ENCODE peak calls at places on chromosomes 6 and 20, in eight cellular contexts. One of them, this sample, is unnamed.

GRCh38 chr20:6994452-6994851 is 227.0 kb downstream of the BMP2 start:
- DNase-seq in fibroblast of the aortic adventitia: peak
- DNase-seq in GM13977: no peak
- DNase-seq in psoas muscle: no peak
- DNase-seq in tibial artery: no peak
- DNase-seq in Calu3: peak
- DNase-seq in AG09309: peak
- DNase-seq in dorsolateral prefrontal cortex: no peak
- DNase-seq in this sample: no peak

GRCh38 chr6:138785980-138786379 is 9.9 kb upstream of the ECT2L start:
- DNase-seq in fibroblast of the aortic adventitia: no peak
- DNase-seq in GM13977: no peak
- DNase-seq in psoas muscle: no peak
- DNase-seq in tibial artery: no peak
- DNase-seq in Calu3: no peak
- DNase-seq in AG09309: no peak
- DNase-seq in dorsolateral prefrontal cortex: no peak
- DNase-seq in this sample: no peak

GRCh38 chr6:11744753-11745152 is 33.9 kb downstream of the ADTRP start:
- DNase-seq in fibroblast of the aortic adventitia: peak
- DNase-seq in GM13977: no peak
- DNase-seq in psoas muscle: peak
- DNase-seq in tibial artery: peak
- DNase-seq in Calu3: no peak
- DNase-seq in AG09309: peak
- DNase-seq in dorsolateral prefrontal cortex: no peak
- DNase-seq in this sample: peak

GRCh38 chr6:111096246-111096645 is 8.9 kb downstream of the SLC16A10 start:
- DNase-seq in fibroblast of the aortic adventitia: no peak
- DNase-seq in GM13977: no peak
- DNase-seq in psoas muscle: no peak
- DNase-seq in tibial artery: no peak
- DNase-seq in Calu3: peak
- DNase-seq in AG09309: no peak
- DNase-seq in dorsolateral prefrontal cortex: no peak
- DNase-seq in this sample: no peak

GRCh38 chr20:11445891-11446290 is 471.8 kb upstream of the BTBD3 start:
- DNase-seq in fibroblast of the aortic adventitia: peak
- DNase-seq in GM13977: no peak
- DNase-seq in psoas muscle: no peak
- DNase-seq in tibial artery: no peak
- DNase-seq in Calu3: no peak
- DNase-seq in AG09309: no peak
- DNase-seq in dorsolateral prefrontal cortex: no peak
- DNase-seq in this sample: no peak

GRCh38 chr6:42448906-42449659 is 2.6 kb downstream of the TRERF1 start:
- DNase-seq in fibroblast of the aortic adventitia: peak
- DNase-seq in GM13977: no peak
- DNase-seq in psoas muscle: no peak
- DNase-seq in tibial artery: no peak
- DNase-seq in Calu3: no peak
- DNase-seq in AG09309: no peak
- DNase-seq in dorsolateral prefrontal cortex: no peak
- DNase-seq in this sample: no peak

GRCh38 chr6:22320750-22321149 is 23.9 kb upstream of the PRL start:
- DNase-seq in fibroblast of the aortic adventitia: peak
- DNase-seq in GM13977: no peak
- DNase-seq in psoas muscle: no peak
- DNase-seq in tibial artery: no peak
- DNase-seq in Calu3: peak
- DNase-seq in AG09309: peak
- DNase-seq in dorsolateral prefrontal cortex: no peak
- DNase-seq in this sample: peak

GRCh38 chr6:121260651-121261102 is 73.6 kb downstream of the TBC1D32 start:
- DNase-seq in fibroblast of the aortic adventitia: peak
- DNase-seq in GM13977: no peak
- DNase-seq in psoas muscle: peak
- DNase-seq in tibial artery: no peak
- DNase-seq in Calu3: no peak
- DNase-seq in AG09309: no peak
- DNase-seq in dorsolateral prefrontal cortex: no peak
- DNase-seq in this sample: peak

GRCh38 chr6:475341-475740 is 83.8 kb downstream of the IRF4 start:
- DNase-seq in fibroblast of the aortic adventitia: no peak
- DNase-seq in GM13977: no peak
- DNase-seq in psoas muscle: no peak
- DNase-seq in tibial artery: no peak
- DNase-seq in Calu3: no peak
- DNase-seq in AG09309: no peak
- DNase-seq in dorsolateral prefrontal cortex: no peak
- DNase-seq in this sample: no peak

GRCh38 chr6:101830501-101831031 is 437.1 kb downstream of the GRIK2 start:
- DNase-seq in fibroblast of the aortic adventitia: peak
- DNase-seq in GM13977: no peak
- DNase-seq in psoas muscle: no peak
- DNase-seq in tibial artery: no peak
- DNase-seq in Calu3: no peak
- DNase-seq in AG09309: no peak
- DNase-seq in dorsolateral prefrontal cortex: no peak
- DNase-seq in this sample: no peak

GRCh38 chr6:167841981-167842380 is 15.3 kb downstream of the AFDN start:
- DNase-seq in fibroblast of the aortic adventitia: no peak
- DNase-seq in GM13977: no peak
- DNase-seq in psoas muscle: no peak
- DNase-seq in tibial artery: no peak
- DNase-seq in Calu3: no peak
- DNase-seq in AG09309: no peak
- DNase-seq in dorsolateral prefrontal cortex: no peak
- DNase-seq in this sample: no peak

GRCh38 chr6:93222071-93222851 is 197.1 kb downstream of the EPHA7 start:
- DNase-seq in fibroblast of the aortic adventitia: no peak
- DNase-seq in GM13977: no peak
- DNase-seq in psoas muscle: no peak
- DNase-seq in tibial artery: no peak
- DNase-seq in Calu3: no peak
- DNase-seq in AG09309: no peak
- DNase-seq in dorsolateral prefrontal cortex: no peak
- DNase-seq in this sample: no peak

GRCh38 chr20:58665606-58666005 is 14.5 kb downstream of the STX16 start:
- DNase-seq in fibroblast of the aortic adventitia: no peak
- DNase-seq in GM13977: no peak
- DNase-seq in psoas muscle: peak
- DNase-seq in tibial artery: no peak
- DNase-seq in Calu3: no peak
- DNase-seq in AG09309: no peak
- DNase-seq in dorsolateral prefrontal cortex: no peak
- DNase-seq in this sample: no peak

GRCh38 chr6:2346078-2346477 is 100.7 kb upstream of the GMDS start:
- DNase-seq in fibroblast of the aortic adventitia: no peak
- DNase-seq in GM13977: no peak
- DNase-seq in psoas muscle: no peak
- DNase-seq in tibial artery: no peak
- DNase-seq in Calu3: no peak
- DNase-seq in AG09309: no peak
- DNase-seq in dorsolateral prefrontal cortex: no peak
- DNase-seq in this sample: no peak

GRCh38 chr6:10099086-10099499 is 315.8 kb downstream of the TFAP2A start:
- DNase-seq in fibroblast of the aortic adventitia: no peak
- DNase-seq in GM13977: no peak
- DNase-seq in psoas muscle: no peak
- DNase-seq in tibial artery: no peak
- DNase-seq in Calu3: peak
- DNase-seq in AG09309: no peak
- DNase-seq in dorsolateral prefrontal cortex: no peak
- DNase-seq in this sample: no peak

GRCh38 chr6:24117016-24117415 is 9.0 kb upstream of the NRSN1 start:
- DNase-seq in fibroblast of the aortic adventitia: no peak
- DNase-seq in GM13977: no peak
- DNase-seq in psoas muscle: no peak
- DNase-seq in tibial artery: no peak
- DNase-seq in Calu3: no peak
- DNase-seq in AG09309: no peak
- DNase-seq in dorsolateral prefrontal cortex: no peak
- DNase-seq in this sample: no peak

GRCh38 chr20:45039470-45039811 is 61.5 kb downstream of the KCNS1 start:
- DNase-seq in fibroblast of the aortic adventitia: peak
- DNase-seq in GM13977: no peak
- DNase-seq in psoas muscle: no peak
- DNase-seq in tibial artery: no peak
- DNase-seq in Calu3: no peak
- DNase-seq in AG09309: no peak
- DNase-seq in dorsolateral prefrontal cortex: no peak
- DNase-seq in this sample: no peak

GRCh38 chr20:62129731-62130531 is 7.7 kb downstream of the LSM14B start:
- DNase-seq in fibroblast of the aortic adventitia: no peak
- DNase-seq in GM13977: no peak
- DNase-seq in psoas muscle: no peak
- DNase-seq in tibial artery: no peak
- DNase-seq in Calu3: no peak
- DNase-seq in AG09309: no peak
- DNase-seq in dorsolateral prefrontal cortex: no peak
- DNase-seq in this sample: no peak

GRCh38 chr6:41577865-41578713 is 31.9 kb downstream of the FOXP4 start:
- DNase-seq in fibroblast of the aortic adventitia: peak
- DNase-seq in GM13977: no peak
- DNase-seq in psoas muscle: no peak
- DNase-seq in tibial artery: no peak
- DNase-seq in Calu3: no peak
- DNase-seq in AG09309: no peak
- DNase-seq in dorsolateral prefrontal cortex: no peak
- DNase-seq in this sample: no peak

GRCh38 chr6:2140438-2141128 is 104.8 kb downstream of the GMDS start:
- DNase-seq in fibroblast of the aortic adventitia: no peak
- DNase-seq in GM13977: no peak
- DNase-seq in psoas muscle: no peak
- DNase-seq in tibial artery: no peak
- DNase-seq in Calu3: no peak
- DNase-seq in AG09309: no peak
- DNase-seq in dorsolateral prefrontal cortex: no peak
- DNase-seq in this sample: no peak

GRCh38 chr6:143515766-143516355 is 4.3 kb upstream of the FUCA2 start:
- DNase-seq in fibroblast of the aortic adventitia: no peak
- DNase-seq in GM13977: no peak
- DNase-seq in psoas muscle: no peak
- DNase-seq in tibial artery: no peak
- DNase-seq in Calu3: no peak
- DNase-seq in AG09309: no peak
- DNase-seq in dorsolateral prefrontal cortex: no peak
- DNase-seq in this sample: no peak

GRCh38 chr6:49551126-49551865 is 828 bp downstream of the C6orf141 start:
- DNase-seq in fibroblast of the aortic adventitia: peak
- DNase-seq in GM13977: peak
- DNase-seq in psoas muscle: no peak
- DNase-seq in tibial artery: peak
- DNase-seq in Calu3: peak
- DNase-seq in AG09309: no peak
- DNase-seq in dorsolateral prefrontal cortex: no peak
- DNase-seq in this sample: no peak

GRCh38 chr6:149965191-149966020 is 1.7 kb downstream of the ULBP1 start:
- DNase-seq in fibroblast of the aortic adventitia: no peak
- DNase-seq in GM13977: peak
- DNase-seq in psoas muscle: no peak
- DNase-seq in tibial artery: no peak
- DNase-seq in Calu3: no peak
- DNase-seq in AG09309: no peak
- DNase-seq in dorsolateral prefrontal cortex: no peak
- DNase-seq in this sample: no peak

DNA sequence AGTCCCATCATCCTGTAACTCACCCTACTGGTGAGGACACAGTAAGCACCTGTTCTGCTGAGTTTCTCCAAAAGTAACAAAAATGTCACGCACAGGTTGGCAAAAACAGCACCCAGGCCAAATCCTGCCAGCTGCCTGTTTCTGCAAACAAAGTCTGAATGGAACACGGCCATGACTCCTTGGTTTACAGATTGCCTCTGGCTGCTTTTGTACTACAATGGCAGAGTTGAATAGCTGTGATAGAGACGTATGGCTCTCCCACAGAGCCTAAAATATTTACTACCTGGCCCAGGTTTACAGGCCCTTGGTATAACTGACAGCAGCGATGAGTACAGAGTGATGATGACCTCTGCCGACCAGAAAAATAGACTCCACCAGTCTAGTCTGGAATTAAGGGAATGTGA is 52.6 kb downstream of the CNKSR3 start:
- DNase-seq in fibroblast of the aortic adventitia: no peak
- DNase-seq in GM13977: no peak
- DNase-seq in psoas muscle: no peak
- DNase-seq in tibial artery: no peak
- DNase-seq in Calu3: no peak
- DNase-seq in AG09309: no peak
- DNase-seq in dorsolateral prefrontal cortex: no peak
- DNase-seq in this sample: no peak
- TF ChIP-seq CTCF in fibroblast of the aortic adventitia: no peak
- TF ChIP-seq CTCF in GM13977: no peak
- TF ChIP-seq CTCF in psoas muscle: no peak
- TF ChIP-seq CTCF in tibial artery: no peak
- TF ChIP-seq CTCF in Calu3: no peak
- TF ChIP-seq CTCF in AG09309: no peak
- TF ChIP-seq CTCF in dorsolateral prefrontal cortex: no peak
- TF ChIP-seq CTCF in this sample: no peak

GRCh38 chr6:100472674-100473073 is 8.0 kb upstream of the SIM1 start:
- DNase-seq in fibroblast of the aortic adventitia: no peak
- DNase-seq in GM13977: peak
- DNase-seq in psoas muscle: no peak
- DNase-seq in tibial artery: no peak
- DNase-seq in Calu3: peak
- DNase-seq in AG09309: no peak
- DNase-seq in dorsolateral prefrontal cortex: no peak
- DNase-seq in this sample: no peak
- TF ChIP-seq CTCF in fibroblast of the aortic adventitia: no peak
- TF ChIP-seq CTCF in GM13977: no peak
- TF ChIP-seq CTCF in psoas muscle: no peak
- TF ChIP-seq CTCF in tibial artery: no peak
- TF ChIP-seq CTCF in Calu3: no peak
- TF ChIP-seq CTCF in AG09309: peak
- TF ChIP-seq CTCF in dorsolateral prefrontal cortex: no peak
- TF ChIP-seq CTCF in this sample: no peak

DNA sequence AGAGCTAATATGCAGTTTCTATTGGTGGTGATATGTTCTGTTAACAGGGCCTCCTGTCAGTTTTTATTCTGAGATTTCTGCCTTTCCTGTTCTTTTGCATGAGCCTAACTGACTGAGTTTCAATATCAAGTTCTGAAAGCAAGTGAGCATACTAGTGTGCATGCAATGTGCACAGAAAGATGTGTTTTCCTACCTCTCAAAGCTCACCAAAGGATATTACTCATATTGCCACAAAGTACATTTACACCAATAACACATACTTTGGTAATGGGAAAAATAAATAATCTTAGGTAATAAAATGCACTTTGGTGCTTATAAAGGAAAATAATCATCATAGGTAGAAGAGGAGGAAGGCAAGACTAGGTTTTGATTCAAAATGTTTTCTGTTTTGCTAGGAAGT is 195.0 kb downstream of the KHDC1L start:
- DNase-seq in fibroblast of the aortic adventitia: no peak
- DNase-seq in GM13977: peak
- DNase-seq in psoas muscle: no peak
- DNase-seq in tibial artery: no peak
- DNase-seq in Calu3: no peak
- DNase-seq in AG09309: no peak
- DNase-seq in dorsolateral prefrontal cortex: no peak
- DNase-seq in this sample: no peak
- TF ChIP-seq CTCF in fibroblast of the aortic adventitia: no peak
- TF ChIP-seq CTCF in GM13977: no peak
- TF ChIP-seq CTCF in psoas muscle: no peak
- TF ChIP-seq CTCF in tibial artery: no peak
- TF ChIP-seq CTCF in Calu3: no peak
- TF ChIP-seq CTCF in AG09309: no peak
- TF ChIP-seq CTCF in dorsolateral prefrontal cortex: no peak
- TF ChIP-seq CTCF in this sample: no peak

GRCh38 chr20:57221916-57222630 is 44.4 kb downstream of the BMP7 start:
- DNase-seq in fibroblast of the aortic adventitia: no peak
- DNase-seq in GM13977: no peak
- DNase-seq in psoas muscle: peak
- DNase-seq in tibial artery: no peak
- DNase-seq in Calu3: no peak
- DNase-seq in AG09309: no peak
- DNase-seq in dorsolateral prefrontal cortex: no peak
- DNase-seq in this sample: no peak
- TF ChIP-seq CTCF in fibroblast of the aortic adventitia: no peak
- TF ChIP-seq CTCF in GM13977: no peak
- TF ChIP-seq CTCF in psoas muscle: no peak
- TF ChIP-seq CTCF in tibial artery: no peak
- TF ChIP-seq CTCF in Calu3: no peak
- TF ChIP-seq CTCF in AG09309: no peak
- TF ChIP-seq CTCF in dorsolateral prefrontal cortex: no peak
- TF ChIP-seq CTCF in this sample: no peak

This sample was measured in AG09319.